ENCODE peak calls at places on chromosomes 16 and 17, in four cellular contexts. K, P, U and T are unnamed samples.
A peak's percentile ranks its signal among the peaks of the same experiment; 100 is the strongest.

GRCh38 chr16:66480265-66481080 is 53.4 kb downstream of the BEAN1 start:
- DNase-seq in U (no peak), K (no peak), P (no peak), T (no peak)

GRCh38 chr17:69872675-69873262 is 202.3 kb upstream of the KCNJ16 start:
- DNase-seq in U (no peak), P (no peak), K (no peak), T (no peak)

GRCh38 chr17:28712037-28712704 is 483 bp upstream of the PROCA1 start:
- DNase-seq in U (peak; percentile 49), P (peak; percentile 75), K (no peak), T (no peak)

GRCh38 chr17:50167371-50167770 is 1.6 kb downstream of the SGCA start:
- DNase-seq in K (no peak), P (no peak), U (no peak), T (no peak)

GRCh38 chr17:73536700-73537680 is 107.3 kb downstream of the SDK2 start:
- DNase-seq in U (no peak), P (no peak), K (no peak), T (no peak)

GRCh38 chr16:54233626-54234025 is 53.0 kb downstream of the IRX3 start:
- DNase-seq in U (no peak), P (no peak), K (no peak), T (no peak)

GRCh38 chr17:19508327-19508867 is 25.3 kb upstream of the SLC47A1 start:
- DNase-seq in P (no peak), U (peak; percentile 30), K (no peak), T (peak; percentile 5)

GRCh38 chr17:81097134-81097942 is 62.4 kb downstream of the BAIAP2 start:
- DNase-seq in K (peak; percentile 83), P (no peak), U (peak; percentile 37), T (no peak)

GRCh38 chr17:82494236-82495055 is 25.1 kb upstream of the FOXK2 start:
- DNase-seq in U (peak; percentile 70), K (peak; percentile 94), P (peak; percentile 83), T (peak; percentile 90)

GRCh38 chr17:17043668-17044226 is 1.5 kb downstream of the MPRIP start:
- DNase-seq in P (no peak), K (no peak), U (no peak), T (no peak)

GRCh38 chr17:63477471-63478440 is 895 bp downstream of the ACE start:
- DNase-seq in U (no peak), P (no peak), K (no peak), T (no peak)

GRCh38 chr16:88747588-88748301 is 37.3 kb downstream of the PIEZO1 start:
- DNase-seq in P (peak; percentile 60), U (no peak), K (peak; percentile 32), T (peak; percentile 25)

GRCh38 chr16:1197237-1197866 is 27.7 kb downstream of the TPSG1 start:
- DNase-seq in K (no peak), U (no peak), P (no peak), T (no peak)

GRCh38 chr17:63516910-63517824 is 6.0 kb upstream of the KCNH6 start:
- DNase-seq in P (no peak), K (peak; percentile 18), U (no peak), T (no peak)

GRCh38 chr17:72976971-72977767 is 115.3 kb downstream of the SLC39A11 start:
- DNase-seq in U (no peak), K (peak; percentile 94), P (no peak), T (no peak)

GRCh38 chr16:1531638-1531910 is 1.9 kb upstream of the TMEM204 start:
- DNase-seq in K (no peak), U (no peak), P (no peak), T (no peak)

GRCh38 chr17:80832266-80832676 is 159.4 kb upstream of the CHMP6 start:
- DNase-seq in K (peak; percentile 56), P (peak; percentile 40), U (no peak), T (no peak)

GRCh38 chr16:55225972-55226542 is 97.9 kb upstream of the IRX6 start:
- DNase-seq in U (no peak), K (no peak), P (no peak), T (no peak)

GRCh38 chr16:89541792-89542191 is 18.7 kb upstream of the RPL13 start:
- DNase-seq in P (no peak), U (no peak), K (no peak), T (no peak)

GRCh38 chr17:74190154-74190553 is 13.3 kb upstream of the RPL38 start:
- DNase-seq in K (peak; percentile 74), P (no peak), U (no peak), T (peak; percentile 52)

GRCh38 chr17:66604381-66604780 is 230.5 kb upstream of the CACNG5 start:
- DNase-seq in U (no peak), K (no peak), P (no peak), T (no peak)

GRCh38 chr17:36817483-36818048 is 119.7 kb upstream of the LHX1 start:
- DNase-seq in U (no peak), K (no peak), P (no peak), T (no peak)

GRCh38 chr17:78258323-78259229 is 27.1 kb downstream of the TMEM235 start:
- DNase-seq in U (peak; percentile 43), P (peak; percentile 92), K (peak; percentile 53), T (peak; percentile 84)

GRCh38 chr16:69935278-69935711 is 15.8 kb upstream of the CLEC18A start:
- DNase-seq in K (no peak), U (no peak), P (no peak), T (no peak)

GRCh38 chr17:41800601-41801373 is 11.0 kb downstream of the P3H4 start:
- DNase-seq in P (no peak), K (peak; percentile 44), U (peak; percentile 16), T (no peak)

GRCh38 chr16:69444873-69445517 is 20.6 kb downstream of the CYB5B start:
- DNase-seq in K (peak; percentile 54), P (no peak), U (no peak), T (no peak)

GRCh38 chr17:78043031-78043430 is 84.5 kb downstream of the TNRC6C start:
- DNase-seq in U (no peak), P (no peak), K (no peak), T (no peak)

GRCh38 chr16:69821844-69822173 is 59.7 kb downstream of the WWP2 start:
- DNase-seq in K (no peak), P (no peak), U (no peak), T (no peak)

GRCh38 chr17:17205368-17206148 is 575 bp downstream of the PLD6 start:
- DNase-seq in U (peak; percentile 27), P (peak; percentile 62), K (no peak), T (no peak)

GRCh38 chr17:16991349-16992009 is 19.6 kb upstream of the TNFRSF13B start:
- DNase-seq in P (peak; percentile 84), K (peak; percentile 70), U (peak; percentile 45), T (peak; percentile 58)

GRCh38 chr16:25256821-25257503 is 683 bp downstream of the ZKSCAN2 start:
- DNase-seq in P (peak; percentile 26), K (peak; percentile 16), U (no peak), T (no peak)

GRCh38 chr16:10391339-10391738 is 5.5 kb downstream of the ATF7IP2 start:
- DNase-seq in U (no peak), P (no peak), K (no peak), T (no peak)

GRCh38 chr17:66633322-66633965 is 201.5 kb upstream of the CACNG5 start:
- DNase-seq in U (no peak), P (no peak), K (peak; percentile 27), T (peak; percentile 88)

GRCh38 chr17:45668316-45668715 is 115.8 kb upstream of the CRHR1 start:
- DNase-seq in K (no peak), P (no peak), U (no peak), T (no peak)

GRCh38 chr17:57784226-57784895 is 39.3 kb upstream of the CCDC182 start:
- DNase-seq in P (no peak), K (no peak), U (no peak), T (no peak)

GRCh38 chr17:57783338-57783742 is 38.2 kb upstream of the CCDC182 start:
- DNase-seq in U (peak; percentile 28), K (peak; percentile 31), P (peak; percentile 92), T (peak; percentile 60)

GRCh38 chr17:57782051-57782490 is 37.0 kb upstream of the CCDC182 start:
- DNase-seq in K (no peak), U (no peak), P (peak; percentile 86), T (peak; percentile 37)

GRCh38 chr17:57781386-57782050 is 36.4 kb upstream of the CCDC182 start:
- DNase-seq in P (no peak), K (peak; percentile 3), U (no peak), T (no peak)

DNA sequence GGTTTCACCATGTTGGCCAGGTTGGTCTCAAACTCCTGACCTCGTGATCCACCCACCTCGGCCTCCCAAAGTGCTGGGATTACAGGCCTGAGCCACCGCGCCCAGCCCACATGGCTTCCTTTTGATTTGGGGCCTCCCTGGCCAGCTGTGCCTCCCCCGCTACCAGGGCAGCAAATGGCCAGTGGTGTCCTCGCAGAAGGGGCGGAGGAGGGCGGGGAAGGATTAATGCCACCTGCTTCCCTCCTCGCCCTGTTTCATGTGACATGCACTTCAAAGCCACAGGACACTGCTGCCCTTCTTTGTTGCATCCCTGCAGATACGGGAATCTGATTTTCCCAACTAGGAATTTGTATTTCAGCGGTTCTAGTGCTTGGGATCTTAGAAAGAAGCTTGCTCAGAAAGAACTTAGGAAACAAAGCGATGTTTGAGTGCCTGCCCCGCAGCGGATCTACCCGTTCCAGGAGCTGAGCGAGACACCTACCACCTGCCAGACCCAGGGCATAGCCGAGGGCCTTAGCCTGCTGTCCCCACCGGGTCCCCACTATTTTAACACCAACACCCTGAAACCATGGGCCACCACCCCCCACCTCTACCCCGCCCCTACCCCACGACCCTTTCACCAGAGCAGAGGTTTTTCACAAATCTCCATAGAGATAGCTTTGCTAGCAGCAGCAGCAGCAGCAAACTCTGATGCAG is 37.7 kb upstream of the CCDC182 start:
- DNase-seq in P (no peak), U (no peak), K (no peak), T (no peak)
- H3K4me3 ChIP-seq in P (peak overlapping the region; percentile 41), U (no peak overlapping the region), K (no peak overlapping the region), T (no peak overlapping the region)

GRCh38 chr17:68015081-68015723 is 18.9 kb upstream of the C17orf58 start:
- DNase-seq in P (no peak), U (no peak), K (no peak), T (no peak)

GRCh38 chr17:68013385-68013784 is 17.1 kb upstream of the C17orf58 start:
- DNase-seq in U (no peak), K (no peak), P (no peak), T (no peak)

GRCh38 chr17:68006797-68007196 is 10.5 kb upstream of the C17orf58 start:
- DNase-seq in P (no peak), K (peak; percentile 27), U (no peak), T (no peak)

GRCh38 chr17:68016838-68017237 is 18.7 kb upstream of the KPNA2 start:
- DNase-seq in K (no peak), P (no peak), U (no peak), T (no peak)

DNA sequence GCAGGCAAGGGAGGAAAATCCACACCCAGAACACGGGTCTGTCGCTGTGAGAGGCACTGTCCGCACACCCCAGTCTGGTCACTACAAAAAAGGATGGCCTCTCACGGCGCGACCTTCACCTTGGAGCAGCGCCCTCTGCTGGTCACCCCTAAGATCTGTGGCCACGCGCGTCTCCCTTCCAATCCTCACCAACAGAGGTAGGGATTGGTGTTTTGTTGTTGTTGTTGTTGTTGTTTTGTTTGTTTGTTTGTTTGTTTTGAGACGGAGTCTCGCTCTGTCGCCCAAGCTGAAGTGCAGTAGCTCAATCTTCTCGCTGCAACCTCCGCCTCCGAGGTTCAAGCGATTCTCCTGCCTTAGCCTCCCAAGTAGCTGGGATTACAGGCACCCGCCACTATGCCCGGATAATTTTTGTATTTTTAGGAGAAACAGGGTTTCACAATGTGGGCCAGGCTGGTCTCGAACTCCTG is 15.0 kb upstream of the C17orf58 start:
- DNase-seq in U (peak; percentile 22), K (peak; percentile 28), P (peak; percentile 39), T (no peak)
- H3K4me3 ChIP-seq in U (no peak overlapping the region), K (no peak overlapping the region), P (peak overlapping the region; percentile 42), T (peak overlapping the region; percentile 48)

GRCh38 chr16:86511317-86512161 is 1.2 kb downstream of the FOXF1 start:
- DNase-seq in K (no peak), U (no peak), P (no peak), T (no peak)
- H3K4me3 ChIP-seq in K (peak overlapping the region; percentile 55), U (no peak overlapping the region), P (no peak overlapping the region), T (no peak overlapping the region)

GRCh38 chr17:6290488-6291196 is 144.3 kb downstream of the AIPL1 start:
- DNase-seq in K (no peak), P (no peak), U (no peak), T (no peak)
- H3K4me3 ChIP-seq in K (no peak overlapping the region), P (no peak overlapping the region), U (no peak overlapping the region), T (no peak overlapping the region)